ENCODE peak calls at places on chromosomes 6 and 20, in seven cellular contexts. Z is neural progenitor cell, E is heart left ventricle, U is GM23248, Y is A549, V is right atrium auricular region, D is neuronal stem cell. C is an unnamed sample.

GRCh38 chr6:35185971-35186370 is 27.8 kb upstream of the SCUBE3 start:
- DNase-seq in E (no peak), V (no peak), D (no peak), U (no peak), Z (no peak), Y (no peak), C (no peak)

GRCh38 chr6:142935553-142936517 is 9.1 kb downstream of the HIVEP2 start:
- DNase-seq in D (no peak), E (no peak), V (no peak), Z (no peak), Y (no peak), U (no peak), C (no peak)

GRCh38 chr20:18734525-18735189 is 78.9 kb upstream of the SCP2D1 start:
- DNase-seq in V (no peak), U (no peak), D (no peak), Y (no peak), Z (no peak), E (no peak), C (no peak)

GRCh38 chr6:156828280-156828703 is 51.1 kb downstream of the ARID1B start:
- DNase-seq in Z (no peak), Y (peak; percentile 37), E (peak; percentile 39), U (peak; percentile 94), D (no peak), V (no peak), C (no peak)

GRCh38 chr20:49867453-49868215 is 47.7 kb downstream of the SPATA2 start:
- DNase-seq in U (no peak), E (no peak), Y (no peak), D (no peak), V (no peak), Z (peak; percentile 68), C (no peak)

GRCh38 chr6:91462236-91462635 is 875.4 kb upstream of the MAP3K7 start:
- DNase-seq in D (no peak), U (no peak), Y (no peak), V (no peak), E (no peak), Z (no peak), C (no peak)

GRCh38 chr20:48157970-48158369 is 372.7 kb upstream of the SULF2 start:
- DNase-seq in D (no peak), Y (no peak), V (no peak), E (no peak), U (no peak), Z (no peak), C (no peak)

GRCh38 chr6:160801418-160801817 is 99.4 kb downstream of the PLG start:
- DNase-seq in Z (no peak), U (no peak), Y (no peak), D (no peak), V (no peak), E (no peak), C (no peak)

GRCh38 chr6:43009124-43009523 is 4.6 kb downstream of the MEA1 start:
- DNase-seq in Y (no peak), Z (peak; percentile 23), V (no peak), D (no peak), U (peak; percentile 63), E (peak; percentile 75), C (no peak)

GRCh38 chr6:75124983-75125382 is 80.9 kb downstream of the COL12A1 start:
- DNase-seq in U (no peak), Z (no peak), Y (no peak), V (no peak), D (no peak), E (no peak), C (no peak)

GRCh38 chr6:28824793-28825731 is 98.7 kb downstream of the TRIM27 start:
- DNase-seq in E (no peak), Z (peak; percentile 56), U (no peak), V (no peak), Y (no peak), D (no peak), C (no peak)

GRCh38 chr6:49462599-49462926 is 490 bp downstream of the MMUT start:
- DNase-seq in Z (peak; percentile 17), Y (no peak), E (no peak), U (peak; percentile 28), V (no peak), D (no peak), C (no peak)

GRCh38 chr6:11428351-11428750 is 109.2 kb upstream of the TMEM170B start:
- DNase-seq in D (no peak), Y (no peak), Z (no peak), U (peak; percentile 24), V (no peak), E (no peak), C (no peak)

GRCh38 chr6:161369339-161369738 is 95.5 kb upstream of the AGPAT4 start:
- DNase-seq in E (no peak), Y (peak; percentile 15), Z (no peak), D (no peak), V (peak; percentile 73), U (peak; percentile 99), C (no peak)

GRCh38 chr6:49526598-49526997 is 23.9 kb upstream of the C6orf141 start:
- DNase-seq in Z (no peak), Y (no peak), U (no peak), V (no peak), E (no peak), D (no peak), C (no peak)

GRCh38 chr6:138204303-138204702 is 14.0 kb downstream of the PBOV1 start:
- DNase-seq in E (no peak), Y (no peak), Z (no peak), U (no peak), D (no peak), V (no peak), C (no peak)

GRCh38 chr6:27650620-27651370 is 177.9 kb upstream of the ZNF184 start:
- DNase-seq in V (no peak), E (no peak), Z (peak; percentile 80), U (peak; percentile 51), D (peak; percentile 62), Y (no peak), C (no peak)

GRCh38 chr6:118537579-118537978 is 10.5 kb upstream of the PLN start:
- DNase-seq in Z (no peak), V (no peak), U (peak; percentile 19), E (no peak), Y (no peak), D (no peak), C (no peak)

GRCh38 chr6:111984081-111984480 is 69.8 kb upstream of the CCN6 start:
- DNase-seq in Y (no peak), E (no peak), D (no peak), V (no peak), U (no peak), Z (no peak), C (no peak)

GRCh38 chr20:59182401-59183044 is 18.9 kb downstream of the ZNF831 start:
- DNase-seq in Z (no peak), Y (no peak), D (no peak), V (no peak), E (no peak), U (no peak), C (no peak)
- H3K27ac ChIP-seq in Z (no peak overlapping the region), Y (no peak overlapping the region), D (no peak overlapping the region), V (no peak overlapping the region), E (no peak overlapping the region), U (no peak overlapping the region), C (no peak overlapping the region)

DNA sequence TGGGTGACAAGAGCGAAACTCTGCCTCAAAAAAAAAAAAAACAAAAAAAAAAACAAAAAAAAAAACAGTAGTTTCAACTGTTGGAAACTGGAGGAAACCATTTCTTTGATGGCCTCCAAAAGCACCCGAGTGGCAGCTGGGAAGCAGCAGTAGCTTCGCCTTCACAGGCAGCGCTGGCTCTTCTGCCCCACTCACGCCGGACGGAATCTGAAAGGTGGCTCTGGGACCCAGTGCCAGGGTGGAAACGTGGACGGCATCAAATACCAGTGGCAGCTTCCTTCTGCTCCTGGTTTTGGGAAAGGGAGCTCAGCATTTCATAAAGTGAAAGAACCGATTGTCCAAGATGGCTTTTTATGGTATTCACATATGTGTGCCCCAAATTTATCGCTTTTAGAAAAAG is 159.4 kb downstream of the SMOC2 start:
- DNase-seq in Z (no peak), D (no peak), Y (no peak), V (no peak), U (no peak), E (no peak), C (no peak)
- H3K27ac ChIP-seq in Z (no peak overlapping the region), D (no peak overlapping the region), Y (no peak overlapping the region), V (no peak overlapping the region), U (no peak overlapping the region), E (no peak overlapping the region), C (no peak overlapping the region)

GRCh38 chr20:63191400-63191799 is 24.5 kb downstream of the YTHDF1 start:
- DNase-seq in U (no peak), Y (no peak), Z (no peak), E (no peak), V (no peak), D (no peak), C (no peak)

GRCh38 chr20:63192721-63193120 is 23.2 kb downstream of the YTHDF1 start:
- DNase-seq in Z (no peak), Y (no peak), V (no peak), U (no peak), E (no peak), D (no peak), C (no peak)

GRCh38 chr20:63189846-63190559 is 25.9 kb downstream of the YTHDF1 start:
- DNase-seq in E (no peak), Y (no peak), V (no peak), Z (no peak), U (no peak), D (no peak), C (no peak)

GRCh38 chr20:63189322-63189642 is 26.6 kb downstream of the YTHDF1 start:
- DNase-seq in Z (no peak), E (no peak), Y (no peak), V (no peak), U (no peak), D (no peak), C (no peak)

DNA sequence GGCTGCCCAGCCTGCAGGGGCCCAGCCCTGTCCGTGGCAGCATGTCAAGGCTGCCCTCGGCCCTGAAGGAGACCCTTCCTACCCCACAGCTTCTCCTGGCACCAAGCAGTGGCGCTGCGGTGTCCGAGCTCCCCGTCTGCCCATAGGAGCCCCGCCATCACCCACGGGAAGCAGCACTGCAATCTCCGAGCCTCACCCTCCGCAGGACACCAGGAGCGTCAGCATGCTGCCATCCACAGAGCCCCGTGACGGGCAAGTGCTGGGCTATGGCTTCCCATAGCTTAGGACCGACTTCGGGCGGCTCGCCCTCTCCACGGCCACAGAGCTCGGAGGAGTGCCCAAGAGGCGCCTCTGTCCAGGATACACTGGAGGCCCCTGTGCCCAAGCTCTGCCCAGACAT is 25.1 kb downstream of the YTHDF1 start:
- DNase-seq in E (no peak), D (no peak), U (no peak), Y (no peak), Z (no peak), V (no peak), C (no peak)
- H3K27ac ChIP-seq in E (no peak overlapping the region), D (no peak overlapping the region), U (no peak overlapping the region), Y (no peak overlapping the region), Z (no peak overlapping the region), V (no peak overlapping the region), C (no peak overlapping the region)

GRCh38 chr6:155158044-155158843 is 105.6 kb upstream of the CLDN20 start:
- DNase-seq in Y (no peak), U (peak; percentile 75), V (no peak), D (no peak), Z (no peak), E (no peak), C (no peak)

GRCh38 chr6:155155787-155156447 is 107.9 kb upstream of the CLDN20 start:
- DNase-seq in V (no peak), Z (no peak), U (peak; percentile 12), Y (no peak), D (no peak), E (no peak), C (no peak)

GRCh38 chr6:155154158-155154830 is 109.5 kb upstream of the CLDN20 start:
- DNase-seq in Z (no peak), U (peak; percentile 93), Y (no peak), D (no peak), V (no peak), E (no peak), C (peak; percentile 80)

GRCh38 chr6:155152211-155153076 is 111.4 kb upstream of the CLDN20 start:
- DNase-seq in D (no peak), U (no peak), V (no peak), Z (peak; percentile 69), E (no peak), Y (no peak), C (no peak)

GRCh38 chr6:155157101-155157500 is 106.7 kb upstream of the CLDN20 start:
- DNase-seq in D (no peak), V (no peak), Y (no peak), Z (no peak), E (no peak), U (no peak), C (no peak)
- H3K27ac ChIP-seq in D (no peak overlapping the region), V (no peak overlapping the region), Y (no peak overlapping the region), Z (no peak overlapping the region), E (no peak overlapping the region), U (no peak overlapping the region), C (no peak overlapping the region)